ENCODE peak calls at places on chromosomes 7 and 10, in nine cellular contexts. One of them, this sample, is unnamed. For H3K4me1, the result is how much of the 10 kb centered on the place peaks cover.

GRCh38 chr10:95907454-95908253 is at the start of gene CC2D2B:
- DNase-seq in spleen: peak
- DNase-seq in upper lobe of left lung: peak
- DNase-seq in HCT116: peak
- DNase-seq in stomach: peak
- DNase-seq in Panc1: peak
- DNase-seq in GM23338: peak
- DNase-seq in prostate gland: peak
- DNase-seq in HepG2: peak
- DNase-seq in this sample: peak

GRCh38 chr7:47724335-47724982 is 142.5 kb upstream of the TNS3 start:
- DNase-seq in spleen: no peak
- DNase-seq in upper lobe of left lung: no peak
- DNase-seq in HCT116: no peak
- DNase-seq in stomach: peak
- DNase-seq in Panc1: no peak
- DNase-seq in GM23338: peak
- DNase-seq in prostate gland: no peak
- DNase-seq in HepG2: peak
- DNase-seq in this sample: no peak

GRCh38 chr7:54932818-54933543 is 85.8 kb upstream of the EGFR start:
- DNase-seq in spleen: peak
- DNase-seq in upper lobe of left lung: peak
- DNase-seq in HCT116: peak
- DNase-seq in stomach: peak
- DNase-seq in Panc1: no peak
- DNase-seq in GM23338: peak
- DNase-seq in prostate gland: peak
- DNase-seq in HepG2: peak
- DNase-seq in this sample: no peak

GRCh38 chr7:45659496-45660139 is 85.5 kb downstream of the ADCY1 start:
- DNase-seq in spleen: no peak
- DNase-seq in upper lobe of left lung: no peak
- DNase-seq in HCT116: no peak
- DNase-seq in stomach: peak
- DNase-seq in Panc1: no peak
- DNase-seq in GM23338: no peak
- DNase-seq in prostate gland: peak
- DNase-seq in HepG2: no peak
- DNase-seq in this sample: peak

GRCh38 chr7:138549082-138549481 is 89.0 kb downstream of the TRIM24 start:
- DNase-seq in spleen: no peak
- DNase-seq in upper lobe of left lung: no peak
- DNase-seq in HCT116: no peak
- DNase-seq in stomach: no peak
- DNase-seq in Panc1: no peak
- DNase-seq in GM23338: no peak
- DNase-seq in prostate gland: no peak
- DNase-seq in HepG2: no peak
- DNase-seq in this sample: no peak

GRCh38 chr10:11042375-11042774 is 24.7 kb downstream of the CELF2 start:
- DNase-seq in spleen: no peak
- DNase-seq in upper lobe of left lung: no peak
- DNase-seq in HCT116: no peak
- DNase-seq in stomach: no peak
- DNase-seq in Panc1: no peak
- DNase-seq in GM23338: no peak
- DNase-seq in prostate gland: no peak
- DNase-seq in HepG2: no peak
- DNase-seq in this sample: no peak

GRCh38 chr10:113521482-113521795 is 31.4 kb upstream of the HABP2 start:
- DNase-seq in spleen: no peak
- DNase-seq in upper lobe of left lung: no peak
- DNase-seq in HCT116: no peak
- DNase-seq in stomach: no peak
- DNase-seq in Panc1: no peak
- DNase-seq in GM23338: no peak
- DNase-seq in prostate gland: no peak
- DNase-seq in HepG2: no peak
- DNase-seq in this sample: no peak

GRCh38 chr7:2315787-2316186 is 1.5 kb upstream of the SNX8 start:
- DNase-seq in spleen: no peak
- DNase-seq in upper lobe of left lung: no peak
- DNase-seq in HCT116: no peak
- DNase-seq in stomach: no peak
- DNase-seq in Panc1: no peak
- DNase-seq in GM23338: no peak
- DNase-seq in prostate gland: no peak
- DNase-seq in HepG2: no peak
- DNase-seq in this sample: no peak

GRCh38 chr10:130045091-130045652 is 65.5 kb downstream of the C10orf143 start:
- DNase-seq in spleen: no peak
- DNase-seq in upper lobe of left lung: no peak
- DNase-seq in HCT116: peak
- DNase-seq in stomach: no peak
- DNase-seq in Panc1: no peak
- DNase-seq in GM23338: peak
- DNase-seq in prostate gland: no peak
- DNase-seq in HepG2: no peak
- DNase-seq in this sample: no peak

GRCh38 chr10:12549297-12549696 is 199.9 kb downstream of the CAMK1D start:
- DNase-seq in spleen: no peak
- DNase-seq in upper lobe of left lung: no peak
- DNase-seq in HCT116: peak
- DNase-seq in stomach: no peak
- DNase-seq in Panc1: no peak
- DNase-seq in GM23338: no peak
- DNase-seq in prostate gland: no peak
- DNase-seq in HepG2: no peak
- DNase-seq in this sample: no peak
- TF ChIP-seq POLR2AphosphoS5 in spleen: no peak
- TF ChIP-seq POLR2AphosphoS5 in upper lobe of left lung: no peak
- TF ChIP-seq POLR2AphosphoS5 in HCT116: no peak
- TF ChIP-seq POLR2AphosphoS5 in stomach: no peak
- TF ChIP-seq POLR2AphosphoS5 in Panc1: no peak
- TF ChIP-seq POLR2AphosphoS5 in GM23338: no peak
- TF ChIP-seq POLR2AphosphoS5 in prostate gland: no peak
- TF ChIP-seq POLR2AphosphoS5 in HepG2: no peak
- TF ChIP-seq POLR2AphosphoS5 in this sample: no peak

DNA sequence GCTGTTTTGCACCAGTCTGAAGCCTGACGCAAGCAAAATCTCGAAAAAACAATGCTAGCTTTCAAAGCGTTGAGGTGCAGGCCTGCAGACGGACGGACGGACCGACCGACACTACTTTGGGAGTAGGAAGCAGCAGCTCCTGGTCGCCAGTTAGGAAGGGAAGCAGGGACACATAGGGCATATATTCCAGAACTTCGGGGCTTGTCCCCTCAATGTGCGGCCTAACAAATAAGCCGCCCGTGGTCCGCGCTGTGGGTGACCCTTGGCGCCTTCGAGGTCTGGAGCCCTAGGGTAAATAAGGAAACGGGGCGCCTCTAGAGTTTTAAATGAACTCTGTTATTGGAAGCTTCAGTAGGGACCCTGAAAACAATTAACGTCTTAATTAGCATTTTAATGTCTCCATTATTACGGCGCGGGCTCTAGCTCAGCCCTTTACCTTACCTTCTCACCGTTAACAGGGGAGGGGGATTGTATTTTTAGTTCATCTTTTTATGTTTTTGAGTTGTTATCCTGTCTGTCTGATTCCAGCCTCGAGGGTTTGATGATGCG is 1.4 kb downstream of the HHEX start:
- DNase-seq in spleen: peak
- DNase-seq in upper lobe of left lung: peak
- DNase-seq in HCT116: no peak
- DNase-seq in stomach: no peak
- DNase-seq in Panc1: no peak
- DNase-seq in GM23338: peak
- DNase-seq in prostate gland: no peak
- DNase-seq in HepG2: no peak
- DNase-seq in this sample: peak
- H3K4me1 ChIP-seq in spleen: half or more
- H3K4me1 ChIP-seq in upper lobe of left lung: under half
- H3K4me1 ChIP-seq in HCT116: under half
- H3K4me1 ChIP-seq in stomach: under half
- H3K4me1 ChIP-seq in Panc1: under half
- H3K4me1 ChIP-seq in GM23338: under half
- H3K4me1 ChIP-seq in prostate gland: under half
- H3K4me1 ChIP-seq in HepG2: under half
- H3K4me1 ChIP-seq in this sample: under half

GRCh38 chr10:78072504-78072903 is 38.8 kb downstream of the RPS24 start:
- DNase-seq in spleen: no peak
- DNase-seq in upper lobe of left lung: no peak
- DNase-seq in HCT116: no peak
- DNase-seq in stomach: no peak
- DNase-seq in Panc1: no peak
- DNase-seq in GM23338: no peak
- DNase-seq in prostate gland: no peak
- DNase-seq in HepG2: no peak
- DNase-seq in this sample: no peak
- TF ChIP-seq POLR2AphosphoS5 in spleen: no peak
- TF ChIP-seq POLR2AphosphoS5 in upper lobe of left lung: no peak
- TF ChIP-seq POLR2AphosphoS5 in HCT116: no peak
- TF ChIP-seq POLR2AphosphoS5 in stomach: no peak
- TF ChIP-seq POLR2AphosphoS5 in Panc1: no peak
- TF ChIP-seq POLR2AphosphoS5 in GM23338: no peak
- TF ChIP-seq POLR2AphosphoS5 in prostate gland: no peak
- TF ChIP-seq POLR2AphosphoS5 in HepG2: no peak
- TF ChIP-seq POLR2AphosphoS5 in this sample: no peak

GRCh38 chr7:28138837-28139236 is 41.8 kb downstream of the JAZF1 start:
- DNase-seq in spleen: no peak
- DNase-seq in upper lobe of left lung: no peak
- DNase-seq in HCT116: no peak
- DNase-seq in stomach: no peak
- DNase-seq in Panc1: no peak
- DNase-seq in GM23338: no peak
- DNase-seq in prostate gland: no peak
- DNase-seq in HepG2: no peak
- DNase-seq in this sample: no peak
- H3K4me1 ChIP-seq in spleen: under half
- H3K4me1 ChIP-seq in upper lobe of left lung: under half
- H3K4me1 ChIP-seq in HCT116: under half
- H3K4me1 ChIP-seq in stomach: under half
- H3K4me1 ChIP-seq in Panc1: under half
- H3K4me1 ChIP-seq in GM23338: under half
- H3K4me1 ChIP-seq in prostate gland: under half
- H3K4me1 ChIP-seq in HepG2: under half
- H3K4me1 ChIP-seq in this sample: half or more